ENCODE peak calls at places on chromosomes 5 and 9, in four cellular contexts. V, L, Q and T are unnamed samples.

GRCh38 chr5:52077941-52078825 is 694.9 kb downstream of the ISL1 start:
- DNase-seq in V (no peak), L (no peak), Q (no peak), T (no peak)

GRCh38 chr5:140235776-140236558 is 61.0 kb downstream of the CYSTM1 start:
- DNase-seq in V (no peak), L (no peak), Q (no peak), T (no peak)

GRCh38 chr5:170508660-170509322 is 5.0 kb downstream of the KCNIP1 start:
- DNase-seq in V (no peak), L (no peak), Q (no peak), T (no peak)

GRCh38 chr5:157471709-157472108 is 11.7 kb downstream of the NIPAL4 start:
- DNase-seq in V (peak), L (no peak), Q (peak), T (no peak)

GRCh38 chr5:59648949-59649921 is 244.3 kb downstream of the PDE4D start:
- DNase-seq in V (no peak), L (no peak), Q (no peak), T (no peak)

GRCh38 chr5:55333811-55334210 is 26.0 kb downstream of the MTREX start:
- DNase-seq in V (no peak), L (no peak), Q (no peak), T (no peak)

GRCh38 chr9:20835364-20836286 is 151.6 kb downstream of the FOCAD start:
- DNase-seq in V (no peak), L (no peak), Q (peak), T (no peak)

GRCh38 chr5:149886697-149887470 is 57.7 kb downstream of the PDE6A start:
- DNase-seq in V (no peak), L (no peak), Q (peak), T (peak)

GRCh38 chr5:44385236-44385940 is 3.8 kb downstream of the FGF10 start:
- DNase-seq in V (no peak), L (no peak), Q (no peak), T (no peak)

GRCh38 chr5:113092683-113093082 is 116.1 kb downstream of the DCP2 start:
- DNase-seq in V (no peak), L (no peak), Q (no peak), T (no peak)

GRCh38 chr5:113091622-113092021 is 115.0 kb downstream of the DCP2 start:
- DNase-seq in V (no peak), L (no peak), Q (no peak), T (no peak)

GRCh38 chr5:113089653-113090335 is 113.2 kb downstream of the DCP2 start:
- DNase-seq in V (no peak), L (no peak), Q (peak), T (no peak)

GRCh38 chr5:113087994-113088519 is 111.5 kb downstream of the DCP2 start:
- DNase-seq in V (no peak), L (no peak), Q (no peak), T (no peak)

GRCh38 chr5:113090336-113091106 is 113.9 kb downstream of the DCP2 start:
- DNase-seq in V (peak), L (peak), Q (no peak), T (no peak)
- TF ChIP-seq CTCF in V (no peak), L (peak), Q (no peak), T (no peak)

GRCh38 chr5:35853652-35854051 is 3.0 kb upstream of the IL7R start:
- DNase-seq in V (no peak), L (no peak), Q (no peak), T (no peak)
- H3K4me3 ChIP-seq in V (no peak), L (no peak), Q (no peak), T (no peak)

GRCh38 chr9:71675129-71675856 is 93.0 kb downstream of the CEMIP2 start:
- DNase-seq in V (no peak), L (no peak), Q (no peak), T (no peak)
- TF ChIP-seq CTCF in V (no peak), L (no peak), Q (no peak), T (no peak)

GRCh38 chr5:163508753-163509152 is 3.3 kb downstream of the MAT2B start:
- DNase-seq in V (no peak), L (no peak), Q (no peak), T (no peak)
- H3K4me3 ChIP-seq in V (no peak), L (no peak), Q (peak), T (no peak)

DNA sequence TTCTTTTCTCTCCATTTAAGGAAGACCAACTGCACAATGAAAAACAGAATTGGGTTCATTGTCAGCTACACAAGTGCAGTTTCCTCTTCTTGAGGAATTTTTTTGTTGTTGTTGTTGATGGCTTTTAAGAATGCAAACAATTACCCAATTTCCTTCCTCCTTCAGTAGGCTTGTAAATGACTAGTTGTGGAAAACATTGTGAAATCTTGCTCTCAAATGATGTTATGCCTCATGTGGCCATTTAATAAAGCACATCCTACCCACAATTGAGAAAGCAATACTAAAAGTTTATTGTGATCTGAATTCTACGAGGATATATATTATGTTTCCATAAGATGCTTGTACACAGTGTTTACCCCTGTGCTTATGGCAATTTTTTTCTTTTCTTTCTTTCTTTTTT is 171.6 kb downstream of the FAM174A start:
- DNase-seq in V (peak), L (no peak), Q (no peak), T (no peak)
- TF ChIP-seq CTCF in V (peak), L (no peak), Q (no peak), T (no peak)

DNA sequence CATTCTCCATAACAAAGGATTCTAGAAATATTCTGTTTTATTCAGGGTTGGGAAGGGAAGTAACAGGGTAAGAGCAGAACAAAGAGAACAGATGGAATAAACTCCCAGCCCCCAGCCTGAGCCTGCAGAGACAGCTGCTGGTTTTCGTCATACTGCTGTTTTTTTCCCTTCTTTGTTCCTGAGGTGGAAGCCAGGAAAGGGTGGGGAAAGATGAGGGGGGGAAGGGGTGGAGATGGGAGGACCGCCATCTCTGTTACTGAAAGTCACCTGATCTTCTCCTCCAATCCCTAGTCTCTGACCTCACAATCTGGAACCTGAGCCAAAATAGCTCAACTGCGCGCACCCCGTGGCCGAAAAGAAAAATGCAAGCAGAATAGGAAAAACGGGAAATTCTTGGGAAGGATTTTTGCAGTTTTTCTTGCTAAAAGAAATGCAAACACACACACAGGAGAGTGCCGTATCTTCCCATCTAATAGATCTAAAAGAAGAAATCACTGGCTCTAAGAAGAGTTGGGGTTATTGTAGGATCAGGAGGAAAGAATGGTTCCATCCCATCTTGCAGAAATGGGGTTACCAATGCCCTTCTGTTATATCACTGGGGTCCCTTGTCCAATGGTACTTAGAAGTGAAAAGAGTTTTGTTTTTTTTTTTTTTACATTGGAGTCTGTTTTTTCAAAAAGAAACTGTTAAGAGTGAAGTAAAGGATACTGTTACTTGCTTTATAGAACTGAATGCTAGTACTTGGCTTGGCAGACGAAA is 57.9 kb downstream of the DIAPH1 start:
- DNase-seq in V (no peak), L (peak), Q (peak), T (peak)
- H3K4me3 ChIP-seq in V (no peak), L (no peak), Q (no peak), T (no peak)

DNA sequence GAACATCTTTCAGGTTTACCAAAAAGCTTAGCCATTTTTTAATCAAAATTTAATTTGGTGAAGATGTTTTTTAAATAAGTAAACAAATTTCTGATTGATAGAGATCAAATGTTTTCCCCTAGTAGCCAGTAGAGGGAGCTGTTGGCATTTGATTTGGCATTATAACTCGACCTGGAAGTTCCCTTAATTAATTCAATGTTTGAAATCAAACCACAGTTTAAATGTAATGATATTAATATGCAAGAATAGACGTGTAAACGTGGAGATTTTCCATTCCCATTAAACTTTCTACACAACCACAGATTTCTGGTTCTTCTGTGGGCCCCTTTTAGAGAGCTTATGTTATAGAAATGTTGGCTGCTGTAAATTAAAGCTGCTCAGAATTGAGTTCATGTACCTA is 148.1 kb upstream of the MPDZ start:
- DNase-seq in V (peak), L (no peak), Q (peak), T (no peak)
- TF ChIP-seq CTCF in V (peak), L (peak), Q (peak), T (peak)

GRCh38 chr9:122225323-122226141 is 3.2 kb downstream of the LHX6 start:
- DNase-seq in V (no peak), L (no peak), Q (no peak), T (no peak)
- H3K4me3 ChIP-seq in V (no peak), L (peak), Q (no peak), T (no peak)

GRCh38 chr5:21661129-21661528 is 1192.0 kb downstream of the CDH12 start:
- DNase-seq in V (no peak), L (no peak), Q (peak), T (peak)

GRCh38 chr5:21665525-21665924 is 1187.6 kb downstream of the CDH12 start:
- DNase-seq in V (no peak), L (no peak), Q (no peak), T (no peak)

GRCh38 chr5:21663082-21663481 is 1190.1 kb downstream of the CDH12 start:
- DNase-seq in V (no peak), L (no peak), Q (no peak), T (no peak)
- TF ChIP-seq CTCF in V (no peak), L (no peak), Q (no peak), T (no peak)

GRCh38 chr5:5132185-5132584 is 7.9 kb upstream of the ADAMTS16 start:
- DNase-seq in V (no peak), L (no peak), Q (no peak), T (no peak)

GRCh38 chr5:5134107-5134506 is 6.0 kb upstream of the ADAMTS16 start:
- DNase-seq in V (no peak), L (no peak), Q (no peak), T (no peak)

GRCh38 chr5:5139358-5140050 is 626 bp upstream of the ADAMTS16 start:
- DNase-seq in V (no peak), L (no peak), Q (no peak), T (no peak)

GRCh38 chr5:5132896-5133295 is 7.2 kb upstream of the ADAMTS16 start:
- DNase-seq in V (no peak), L (no peak), Q (no peak), T (no peak)

DNA sequence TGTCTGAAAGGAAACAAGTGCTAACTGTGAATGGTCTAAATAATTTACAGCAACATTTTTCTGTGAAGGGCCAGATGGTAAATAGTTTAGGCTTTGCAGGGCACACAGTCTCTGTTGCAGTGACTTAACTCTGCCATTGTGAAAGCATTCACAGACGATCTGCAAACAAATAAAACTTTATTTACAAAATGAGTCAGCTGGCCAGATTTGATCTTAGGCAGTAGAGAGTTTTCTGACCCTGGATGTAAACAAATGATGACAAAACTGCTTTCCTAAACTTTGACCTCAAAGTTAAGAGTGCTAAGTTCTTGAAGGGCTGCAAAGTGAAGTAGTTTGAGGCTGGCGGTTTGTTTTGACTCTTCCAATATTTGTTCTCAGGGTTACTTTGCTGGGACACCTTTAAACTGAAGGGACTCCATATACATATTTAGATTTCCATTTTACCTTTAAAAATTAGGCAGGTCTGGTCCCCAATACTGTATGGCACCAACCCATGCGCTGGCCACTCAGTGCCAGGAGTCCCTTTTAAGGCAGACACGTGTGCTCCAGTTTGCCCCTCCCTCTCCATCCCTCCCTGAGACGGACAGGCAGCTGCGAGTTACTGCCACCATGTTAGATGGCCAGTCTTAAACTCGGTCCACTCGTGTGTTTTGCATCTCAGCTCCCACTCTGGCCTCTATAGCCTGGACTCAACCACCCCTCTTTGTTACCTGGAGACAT is 4.0 kb upstream of the ADAMTS16 start:
- DNase-seq in V (no peak), L (no peak), Q (peak), T (no peak)
- H3K4me3 ChIP-seq in V (no peak), L (no peak), Q (no peak), T (no peak)